ENCODE peak calls at places on chromosomes 4 and X, in seven cellular contexts. I is SK-N-SH, E is right atrium auricular region, O is right lobe of liver, W is brain microvascular endothelial cell, Y is body of pancreas, J is breast epithelium. Q is an unnamed sample.

GRCh38 chr4:8495803-8496202 is 55.2 kb downstream of the TRMT44 start:
- DNase-seq in Y (no peak), O (no peak), J (no peak), I (no peak), E (no peak), W (no peak), Q (no peak)

GRCh38 chrX:45743906-45744625 is 543.4 kb upstream of the DIPK2B start:
- DNase-seq in W (no peak), Y (no peak), O (no peak), E (no peak), I (no peak), J (no peak), Q (no peak)

GRCh38 chrX:15973299-15973698 is 118.7 kb upstream of the AP1S2 start:
- DNase-seq in O (no peak), Y (peak), J (no peak), E (no peak), W (peak), I (peak), Q (no peak)

GRCh38 chr4:53152467-53152866 is 213.4 kb downstream of the SCFD2 start:
- DNase-seq in J (no peak), E (no peak), W (no peak), I (no peak), Y (no peak), O (no peak), Q (no peak)

GRCh38 chr4:129327637-129328036 is 231.7 kb downstream of the C4orf33 start:
- DNase-seq in W (no peak), E (no peak), J (no peak), I (no peak), Y (no peak), O (no peak), Q (no peak)

GRCh38 chr4:144283496-144283895 is 143.0 kb upstream of the GYPA start:
- DNase-seq in E (no peak), W (no peak), J (no peak), Y (no peak), O (no peak), I (no peak), Q (no peak)

GRCh38 chr4:170025523-170026252 is 507 bp downstream of the MFAP3L start:
- DNase-seq in O (peak), E (no peak), Y (no peak), I (peak), W (no peak), J (no peak), Q (no peak)

GRCh38 chrX:54481751-54482150 is 14.3 kb downstream of the FGD1 start:
- DNase-seq in O (no peak), W (no peak), J (no peak), E (no peak), I (peak), Y (no peak), Q (no peak)

GRCh38 chrX:121876316-121876715 is 828.9 kb downstream of the GLUD2 start:
- DNase-seq in O (no peak), W (no peak), J (no peak), I (no peak), Y (no peak), E (no peak), Q (no peak)

GRCh38 chr4:20760053-20760452 is 59.8 kb downstream of the PACRGL start:
- DNase-seq in I (no peak), O (no peak), W (no peak), Y (no peak), J (no peak), E (no peak), Q (no peak)

GRCh38 chr4:152943673-152944072 is 7.5 kb downstream of the FHDC1 start:
- DNase-seq in J (peak), O (no peak), Y (peak), I (no peak), W (peak), E (no peak), Q (no peak)

DNA sequence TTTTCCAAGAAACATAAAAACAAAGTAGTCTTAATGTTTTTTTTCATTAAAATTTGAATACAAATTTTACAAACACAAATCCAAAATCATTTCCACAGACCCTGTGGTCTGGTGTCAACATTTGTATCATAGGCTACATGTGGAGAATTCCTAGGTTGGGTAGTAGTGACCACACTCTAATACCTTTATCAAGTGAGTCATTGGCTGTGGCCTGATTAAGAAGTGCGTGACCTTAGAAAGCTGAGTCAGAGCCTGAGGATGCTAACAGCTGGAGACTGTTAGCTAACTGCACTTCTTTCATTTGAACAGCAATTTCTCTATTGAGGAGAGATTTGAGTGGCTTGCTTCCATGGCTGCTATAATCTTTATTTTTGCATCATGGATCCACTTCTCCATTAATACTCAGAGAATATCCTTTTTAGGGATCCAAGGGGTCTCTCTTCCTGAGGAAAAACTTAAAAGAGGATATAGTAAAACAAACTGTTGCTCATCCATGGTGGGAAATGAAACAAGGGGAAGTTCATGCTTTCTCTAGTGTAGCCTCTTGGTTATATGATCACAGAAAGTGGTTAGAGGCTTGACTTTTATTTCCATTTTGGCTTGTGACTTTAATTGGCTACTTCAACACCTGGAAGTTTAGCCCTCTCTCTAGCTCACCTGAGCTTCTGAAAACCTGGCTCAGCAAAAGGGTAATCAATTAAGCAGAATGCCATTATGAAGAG is 335.8 kb downstream of the PABPC4L start:
- DNase-seq in Y (peak), J (no peak), O (no peak), I (no peak), E (no peak), W (peak), Q (no peak)
- H3K27ac ChIP-seq in Y (no peak), J (no peak), O (no peak), I (no peak), E (no peak), W (peak), Q (no peak)

GRCh38 chr4:5870701-5871100 is 22.2 kb downstream of the CRMP1 start:
- DNase-seq in I (no peak), J (no peak), W (no peak), O (no peak), E (no peak), Y (no peak), Q (no peak)

GRCh38 chr4:5863461-5864113 is 29.3 kb downstream of the CRMP1 start:
- DNase-seq in I (no peak), O (no peak), W (peak), E (no peak), Y (no peak), J (no peak), Q (no peak)

GRCh38 chr4:5865896-5866599 is 26.8 kb downstream of the CRMP1 start:
- DNase-seq in W (no peak), J (no peak), O (no peak), E (no peak), I (no peak), Y (no peak), Q (no peak)

GRCh38 chr4:5870220-5870619 is 22.7 kb downstream of the CRMP1 start:
- DNase-seq in W (no peak), Y (no peak), O (no peak), E (no peak), J (no peak), I (no peak), Q (no peak)

DNA sequence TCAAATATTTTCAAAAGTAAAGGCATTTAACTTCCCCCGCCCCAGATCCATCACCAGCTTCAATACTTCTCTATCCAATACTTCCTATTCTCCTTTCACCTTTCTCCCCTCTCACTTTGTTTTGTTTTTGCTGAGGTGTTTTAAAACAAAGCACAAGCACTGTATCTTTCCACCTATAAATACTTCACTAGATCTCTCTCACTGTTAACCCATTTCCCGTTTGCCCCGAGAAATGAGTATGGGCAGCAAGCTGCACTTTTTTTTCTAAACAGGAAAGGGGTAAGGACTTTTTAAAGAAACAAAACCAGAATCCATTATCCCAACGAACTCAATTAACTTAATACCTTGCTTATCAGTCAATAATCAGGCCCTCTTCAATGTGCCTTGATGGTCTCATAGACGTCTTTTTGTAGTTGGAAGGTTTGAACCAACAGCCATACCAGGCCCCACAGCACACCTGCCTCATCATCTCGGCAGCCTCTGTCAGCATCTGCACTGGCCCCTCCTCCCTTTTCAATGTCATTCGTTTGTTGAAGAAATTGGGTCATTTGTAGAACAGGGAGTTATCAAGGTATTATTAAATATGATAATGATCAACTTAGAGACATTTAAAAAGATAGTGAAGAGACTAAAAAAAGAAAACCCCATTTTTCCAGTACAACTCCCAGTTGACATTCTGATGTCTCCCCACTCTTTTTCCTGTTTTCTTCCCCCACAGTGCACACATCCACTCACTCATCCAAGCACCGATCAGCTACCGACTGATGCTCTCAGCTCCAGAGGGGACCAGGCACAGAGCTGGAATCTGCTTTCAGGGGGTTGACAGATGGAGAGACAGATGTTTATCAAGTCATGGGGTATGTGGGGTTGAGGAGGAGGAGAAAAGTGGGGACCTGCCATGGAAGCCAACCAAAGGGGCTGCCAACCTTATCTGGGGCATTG is 25.8 kb downstream of the CRMP1 start:
- DNase-seq in O (no peak), E (no peak), Y (no peak), I (no peak), W (no peak), J (no peak), Q (no peak)
- H3K4me3 ChIP-seq in O (no peak), E (no peak), Y (no peak), I (no peak), W (no peak), J (no peak), Q (no peak)

GRCh38 chrX:41457618-41458192 is 10.6 kb downstream of the NYX start:
- DNase-seq in J (no peak), W (no peak), O (no peak), E (no peak), I (no peak), Y (no peak), Q (no peak)
- TF ChIP-seq CTCF in J (no peak), W (peak), O (no peak), E (no peak), I (peak), Y (no peak), Q (no peak)

DNA sequence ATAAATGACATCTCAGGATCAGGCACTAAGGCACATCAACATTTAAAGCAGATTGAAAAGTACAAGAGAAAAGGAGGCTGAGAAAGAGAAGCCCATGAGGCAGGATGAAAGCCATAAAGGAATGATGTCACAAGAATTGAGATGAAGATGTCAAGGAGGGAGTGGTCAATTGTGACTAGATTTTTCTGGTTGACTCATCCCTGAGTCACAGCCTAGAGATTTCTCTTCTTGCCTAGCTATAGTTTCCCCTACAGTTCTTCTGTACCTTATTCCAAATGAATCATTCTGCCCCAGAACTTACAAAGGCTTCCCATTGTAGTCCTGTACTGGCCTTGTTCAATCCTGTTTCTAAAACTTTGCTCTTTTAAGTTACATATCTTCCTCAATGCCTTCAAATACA is 3.4 kb upstream of the USP53 start:
- DNase-seq in J (no peak), E (no peak), Y (no peak), I (no peak), W (peak), O (no peak), Q (no peak)
- H3K27ac ChIP-seq in J (peak), E (peak), Y (no peak), I (peak), W (peak), O (no peak), Q (no peak)